ENCODE peak calls at places on chromosomes 7 and 10, in seven cellular contexts. Q is IMR-90, L is uterus, C is lung, S is left ventricle myocardium inferior, O is fibroblast of lung, V is transverse colon. I is an unnamed sample. For H3K36me3, the result is how much of the 10 kb centered on the place peaks cover.

GRCh38 chr7:82985144-82985802 is 177.4 kb downstream of the PCLO start:
- DNase-seq in Q (no peak), L (no peak), C (no peak), S (no peak), O (no peak), V (no peak), I (peak)

GRCh38 chr7:130650616-130651015 is 17.9 kb downstream of the COPG2 start:
- DNase-seq in Q (no peak), L (no peak), C (no peak), S (no peak), O (no peak), V (no peak), I (no peak)

GRCh38 chr7:145082366-145083240 is 246.8 kb upstream of the TPK1 start:
- DNase-seq in Q (no peak), L (no peak), C (no peak), S (no peak), O (no peak), V (no peak), I (peak)

GRCh38 chr10:130021373-130021950 is 57.4 kb upstream of the EBF3 start:
- DNase-seq in Q (peak), L (no peak), C (no peak), S (no peak), O (peak), V (no peak), I (no peak)

GRCh38 chr7:130219871-130220270 is 12.2 kb downstream of the SSMEM1 start:
- DNase-seq in Q (no peak), L (no peak), C (no peak), S (no peak), O (no peak), V (no peak), I (no peak)

GRCh38 chr7:39357648-39358047 is 208.6 kb upstream of the YAE1 start:
- DNase-seq in Q (no peak), L (no peak), C (no peak), S (no peak), O (no peak), V (no peak), I (no peak)

GRCh38 chr7:117237646-117238045 is 85.2 kb downstream of the WNT2 start:
- DNase-seq in Q (no peak), L (no peak), C (no peak), S (no peak), O (no peak), V (no peak), I (no peak)

GRCh38 chr7:122132341-122132740 is 11.7 kb downstream of the AASS start:
- DNase-seq in Q (peak), L (no peak), C (no peak), S (no peak), O (peak), V (no peak), I (peak)

GRCh38 chr10:110502851-110503301 is 5.2 kb downstream of the DUSP5 start:
- DNase-seq in Q (peak), L (peak), C (peak), S (peak), O (peak), V (peak), I (no peak)

GRCh38 chr7:28409716-28410627 is 2.3 kb upstream of the CREB5 start:
- DNase-seq in Q (peak), L (peak), C (no peak), S (peak), O (peak), V (peak), I (no peak)

GRCh38 chr7:104040666-104041065 is 51.2 kb upstream of the RELN start:
- DNase-seq in Q (no peak), L (no peak), C (no peak), S (no peak), O (no peak), V (no peak), I (no peak)

GRCh38 chr7:79063019-79063698 is 390.3 kb downstream of the MAGI2 start:
- DNase-seq in Q (peak), L (no peak), C (no peak), S (no peak), O (no peak), V (no peak), I (no peak)
- TF ChIP-seq CTCF in Q (peak), L (no peak), C (no peak), S (no peak), O (peak), V (no peak), I (no peak)

GRCh38 chr10:26326874-26327273 is 110.3 kb downstream of the GAD2 start:
- DNase-seq in Q (no peak), L (no peak), C (no peak), S (no peak), O (no peak), V (no peak), I (no peak)

GRCh38 chr10:26318672-26319071 is 102.1 kb downstream of the GAD2 start:
- DNase-seq in Q (no peak), L (no peak), C (no peak), S (no peak), O (no peak), V (no peak), I (no peak)

DNA sequence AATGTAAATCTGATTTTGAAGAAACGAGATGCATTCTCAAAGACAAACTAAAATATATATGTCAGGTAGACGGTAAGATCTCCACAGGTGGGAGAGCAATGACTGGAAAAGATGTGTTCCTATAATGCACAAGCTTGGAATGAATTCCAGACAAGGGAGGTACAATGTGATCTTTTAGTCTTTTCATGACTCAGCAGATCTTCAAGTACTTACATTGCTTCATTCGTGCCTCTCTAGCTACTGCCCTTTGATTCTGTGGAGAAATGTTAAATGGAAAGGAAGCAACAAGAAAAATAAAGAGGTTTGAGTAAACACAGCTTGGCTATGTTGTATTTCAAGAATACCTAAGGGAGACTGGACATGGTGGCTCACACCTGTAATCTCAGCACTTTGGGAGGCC is 106.6 kb downstream of the GAD2 start:
- DNase-seq in Q (no peak), L (no peak), C (no peak), S (no peak), O (no peak), V (no peak), I (no peak)
- H3K4me3 ChIP-seq in Q (no peak), L (no peak), C (no peak), S (no peak), O (no peak), V (no peak), I (no peak)

GRCh38 chr7:155645652-155646051 is 1.2 kb downstream of the RBM33 start:
- DNase-seq in Q (no peak), L (no peak), C (no peak), S (no peak), O (no peak), V (no peak), I (no peak)
- H3K36me3 ChIP-seq in Q (under half), L (under half), C (under half), S (under half), O (under half), V (under half), I (under half)

GRCh38 chr7:66880009-66880554 is 40.9 kb upstream of the TMEM248 start:
- DNase-seq in Q (no peak), L (no peak), C (peak), S (no peak), O (no peak), V (no peak), I (peak)
- TF ChIP-seq CTCF in Q (no peak), L (no peak), C (no peak), S (no peak), O (no peak), V (no peak), I (no peak)

I was measured in bronchial epithelial cell.